ENCODE peak calls at places on chromosomes 3 and 15, in nine cellular contexts. One of them, this sample, is unnamed.

GRCh38 chr15:61605343-61605742 is 376.2 kb upstream of the RORA start:
- DNase-seq in CD8-positive, alpha-beta memory T cell: no peak
- DNase-seq in pancreas: no peak
- DNase-seq in tibial nerve: no peak
- DNase-seq in left lung: no peak
- DNase-seq in H9: no peak
- DNase-seq in body of pancreas: no peak
- DNase-seq in lung: no peak
- DNase-seq in A549: no peak
- DNase-seq in this sample: no peak

GRCh38 chr3:60935709-60936108 is 315.5 kb downstream of the FHIT start:
- DNase-seq in H9: no peak
- DNase-seq in left lung: no peak
- DNase-seq in CD8-positive, alpha-beta memory T cell: no peak
- DNase-seq in A549: no peak
- DNase-seq in body of pancreas: no peak
- DNase-seq in pancreas: no peak
- DNase-seq in tibial nerve: no peak
- DNase-seq in lung: no peak
- DNase-seq in this sample: no peak

GRCh38 chr3:49339593-49339946 is 283 bp downstream of the USP4 start:
- DNase-seq in A549: no peak
- DNase-seq in H9: peak
- DNase-seq in pancreas: no peak
- DNase-seq in lung: peak
- DNase-seq in left lung: peak
- DNase-seq in tibial nerve: no peak
- DNase-seq in CD8-positive, alpha-beta memory T cell: peak
- DNase-seq in body of pancreas: no peak
- DNase-seq in this sample: no peak

GRCh38 chr3:15630646-15631350 is 29.3 kb downstream of the BTD start:
- DNase-seq in body of pancreas: no peak
- DNase-seq in A549: peak
- DNase-seq in CD8-positive, alpha-beta memory T cell: no peak
- DNase-seq in left lung: no peak
- DNase-seq in lung: no peak
- DNase-seq in pancreas: no peak
- DNase-seq in tibial nerve: no peak
- DNase-seq in H9: no peak
- DNase-seq in this sample: peak

GRCh38 chr3:126433496-126434263 is 39.0 kb downstream of the CFAP100 start:
- DNase-seq in body of pancreas: no peak
- DNase-seq in tibial nerve: no peak
- DNase-seq in left lung: peak
- DNase-seq in pancreas: peak
- DNase-seq in A549: no peak
- DNase-seq in CD8-positive, alpha-beta memory T cell: no peak
- DNase-seq in lung: no peak
- DNase-seq in H9: peak
- DNase-seq in this sample: no peak

GRCh38 chr15:79099692-79100091 is 9.1 kb upstream of the RASGRF1 start:
- DNase-seq in pancreas: no peak
- DNase-seq in lung: no peak
- DNase-seq in A549: no peak
- DNase-seq in body of pancreas: no peak
- DNase-seq in left lung: no peak
- DNase-seq in H9: peak
- DNase-seq in CD8-positive, alpha-beta memory T cell: no peak
- DNase-seq in tibial nerve: no peak
- DNase-seq in this sample: no peak

GRCh38 chr3:114154321-114154821 is 24.5 kb downstream of the DRD3 start:
- DNase-seq in CD8-positive, alpha-beta memory T cell: no peak
- DNase-seq in pancreas: no peak
- DNase-seq in tibial nerve: no peak
- DNase-seq in A549: no peak
- DNase-seq in body of pancreas: no peak
- DNase-seq in left lung: no peak
- DNase-seq in lung: no peak
- DNase-seq in H9: peak
- DNase-seq in this sample: no peak

GRCh38 chr15:59867436-59867835 is 136.7 kb upstream of the FOXB1 start:
- DNase-seq in body of pancreas: no peak
- DNase-seq in pancreas: no peak
- DNase-seq in lung: no peak
- DNase-seq in H9: no peak
- DNase-seq in A549: no peak
- DNase-seq in tibial nerve: no peak
- DNase-seq in CD8-positive, alpha-beta memory T cell: no peak
- DNase-seq in left lung: no peak
- DNase-seq in this sample: no peak

GRCh38 chr3:108485146-108485545 is 25.2 kb downstream of the MYH15 start:
- DNase-seq in A549: no peak
- DNase-seq in lung: no peak
- DNase-seq in pancreas: no peak
- DNase-seq in body of pancreas: no peak
- DNase-seq in left lung: no peak
- DNase-seq in CD8-positive, alpha-beta memory T cell: no peak
- DNase-seq in tibial nerve: no peak
- DNase-seq in H9: peak
- DNase-seq in this sample: no peak

GRCh38 chr3:108488631-108489030 is 21.8 kb downstream of the MYH15 start:
- DNase-seq in body of pancreas: no peak
- DNase-seq in left lung: no peak
- DNase-seq in pancreas: no peak
- DNase-seq in lung: no peak
- DNase-seq in CD8-positive, alpha-beta memory T cell: no peak
- DNase-seq in H9: no peak
- DNase-seq in A549: no peak
- DNase-seq in tibial nerve: no peak
- DNase-seq in this sample: peak

GRCh38 chr3:108487439-108487838 is 23.0 kb downstream of the MYH15 start:
- DNase-seq in A549: no peak
- DNase-seq in left lung: no peak
- DNase-seq in H9: no peak
- DNase-seq in pancreas: no peak
- DNase-seq in tibial nerve: no peak
- DNase-seq in body of pancreas: no peak
- DNase-seq in lung: no peak
- DNase-seq in CD8-positive, alpha-beta memory T cell: no peak
- DNase-seq in this sample: no peak

GRCh38 chr3:108486272-108486787 is 24.1 kb downstream of the MYH15 start:
- DNase-seq in CD8-positive, alpha-beta memory T cell: no peak
- DNase-seq in lung: no peak
- DNase-seq in left lung: no peak
- DNase-seq in pancreas: no peak
- DNase-seq in A549: no peak
- DNase-seq in H9: no peak
- DNase-seq in body of pancreas: no peak
- DNase-seq in tibial nerve: no peak
- DNase-seq in this sample: no peak

DNA sequence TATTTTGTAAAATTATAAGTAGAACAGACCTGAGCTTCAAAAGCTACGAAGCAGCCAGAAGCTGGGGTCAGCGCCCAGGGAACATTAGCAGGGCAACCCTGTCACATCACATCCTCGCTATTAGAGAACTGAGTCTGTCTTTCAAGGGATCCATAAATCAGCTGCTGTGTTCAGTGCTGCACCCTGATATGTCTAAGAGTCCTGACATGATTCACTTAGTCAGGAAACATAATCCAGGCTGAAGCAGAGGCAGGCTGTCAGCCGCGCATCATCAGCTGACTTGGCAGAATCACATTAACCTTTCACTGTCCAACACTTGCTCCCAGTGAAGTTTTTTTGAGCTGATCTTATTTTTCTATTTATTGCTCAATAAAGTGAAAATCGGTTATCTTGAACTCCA is 23.5 kb downstream of the MYH15 start:
- DNase-seq in H9: no peak
- DNase-seq in A549: no peak
- DNase-seq in tibial nerve: no peak
- DNase-seq in pancreas: no peak
- DNase-seq in CD8-positive, alpha-beta memory T cell: no peak
- DNase-seq in left lung: no peak
- DNase-seq in lung: no peak
- DNase-seq in body of pancreas: no peak
- DNase-seq in this sample: peak
- H3K27ac ChIP-seq in H9: no peak
- H3K27ac ChIP-seq in A549: no peak
- H3K27ac ChIP-seq in tibial nerve: no peak
- H3K27ac ChIP-seq in pancreas: no peak
- H3K27ac ChIP-seq in CD8-positive, alpha-beta memory T cell: no peak
- H3K27ac ChIP-seq in left lung: no peak
- H3K27ac ChIP-seq in lung: no peak
- H3K27ac ChIP-seq in body of pancreas: no peak
- H3K27ac ChIP-seq in this sample: no peak

DNA sequence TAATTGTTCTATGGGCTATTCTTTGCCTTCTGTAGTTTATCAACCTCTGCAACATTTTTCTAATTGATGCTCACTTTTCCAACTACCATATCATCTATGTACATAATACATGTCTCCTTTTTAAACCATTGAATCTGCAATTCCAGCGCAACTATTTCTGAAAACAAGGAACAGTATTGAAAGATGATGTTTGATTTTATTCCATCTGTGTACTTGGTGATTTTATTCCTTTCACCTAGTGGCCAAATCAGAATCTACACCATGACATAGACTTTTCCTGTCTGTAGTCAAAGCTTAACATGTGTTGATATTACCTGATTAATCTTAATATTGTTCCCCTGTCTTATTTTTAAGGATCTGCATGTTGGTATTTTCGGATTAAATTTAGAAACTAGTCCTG is 13.0 kb downstream of the NKTR start:
- DNase-seq in A549: no peak
- DNase-seq in left lung: no peak
- DNase-seq in tibial nerve: no peak
- DNase-seq in body of pancreas: no peak
- DNase-seq in H9: no peak
- DNase-seq in lung: no peak
- DNase-seq in pancreas: no peak
- DNase-seq in CD8-positive, alpha-beta memory T cell: no peak
- DNase-seq in this sample: peak
- H3K27ac ChIP-seq in A549: no peak
- H3K27ac ChIP-seq in left lung: no peak
- H3K27ac ChIP-seq in tibial nerve: no peak
- H3K27ac ChIP-seq in body of pancreas: no peak
- H3K27ac ChIP-seq in H9: no peak
- H3K27ac ChIP-seq in lung: peak
- H3K27ac ChIP-seq in pancreas: no peak
- H3K27ac ChIP-seq in CD8-positive, alpha-beta memory T cell: no peak
- H3K27ac ChIP-seq in this sample: no peak

DNA sequence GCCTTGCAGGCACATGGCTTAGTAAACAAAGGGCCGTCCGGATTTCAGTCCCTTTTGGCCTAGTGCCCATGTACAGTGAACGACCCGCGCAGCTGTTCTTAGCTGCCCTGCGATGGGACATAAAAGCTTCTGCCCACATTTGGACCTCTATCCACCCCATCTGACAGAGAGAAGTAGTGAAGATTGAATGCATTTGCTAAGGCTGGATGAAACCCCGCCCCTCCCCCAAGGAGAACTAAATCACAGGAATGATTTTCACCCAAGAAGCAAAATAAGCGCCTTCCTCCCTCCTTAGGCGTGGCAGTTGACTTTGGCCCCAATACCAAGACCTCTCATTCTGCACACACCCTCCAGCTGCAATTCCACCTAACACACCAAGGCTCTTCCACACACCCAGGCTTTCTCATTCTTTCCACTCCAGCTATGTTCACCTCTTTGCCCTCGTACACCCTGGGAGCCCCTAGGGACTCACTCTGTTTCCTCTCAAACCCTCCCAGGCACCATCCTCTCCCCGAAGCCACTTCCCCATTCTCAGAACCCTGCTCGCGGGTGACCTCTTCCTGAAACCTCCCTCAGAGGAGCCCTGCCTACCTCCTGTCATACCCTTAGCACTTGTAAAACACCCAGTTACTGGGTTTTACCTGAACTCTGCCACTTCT is 14.1 kb upstream of the HRH1 start:
- DNase-seq in pancreas: no peak
- DNase-seq in left lung: peak
- DNase-seq in body of pancreas: no peak
- DNase-seq in lung: peak
- DNase-seq in H9: no peak
- DNase-seq in CD8-positive, alpha-beta memory T cell: no peak
- DNase-seq in A549: no peak
- DNase-seq in tibial nerve: peak
- DNase-seq in this sample: no peak
- H3K27ac ChIP-seq in pancreas: no peak
- H3K27ac ChIP-seq in left lung: peak
- H3K27ac ChIP-seq in body of pancreas: no peak
- H3K27ac ChIP-seq in lung: no peak
- H3K27ac ChIP-seq in H9: no peak
- H3K27ac ChIP-seq in CD8-positive, alpha-beta memory T cell: no peak
- H3K27ac ChIP-seq in A549: peak
- H3K27ac ChIP-seq in tibial nerve: no peak
- H3K27ac ChIP-seq in this sample: no peak

GRCh38 chr15:64191971-64192830 is 29.4 kb upstream of the PPIB start:
- DNase-seq in left lung: no peak
- DNase-seq in body of pancreas: no peak
- DNase-seq in H9: no peak
- DNase-seq in CD8-positive, alpha-beta memory T cell: no peak
- DNase-seq in pancreas: no peak
- DNase-seq in A549: no peak
- DNase-seq in tibial nerve: no peak
- DNase-seq in lung: no peak
- DNase-seq in this sample: no peak
- H3K27ac ChIP-seq in left lung: no peak
- H3K27ac ChIP-seq in body of pancreas: no peak
- H3K27ac ChIP-seq in H9: no peak
- H3K27ac ChIP-seq in CD8-positive, alpha-beta memory T cell: no peak
- H3K27ac ChIP-seq in pancreas: no peak
- H3K27ac ChIP-seq in A549: no peak
- H3K27ac ChIP-seq in tibial nerve: no peak
- H3K27ac ChIP-seq in lung: no peak
- H3K27ac ChIP-seq in this sample: no peak

DNA sequence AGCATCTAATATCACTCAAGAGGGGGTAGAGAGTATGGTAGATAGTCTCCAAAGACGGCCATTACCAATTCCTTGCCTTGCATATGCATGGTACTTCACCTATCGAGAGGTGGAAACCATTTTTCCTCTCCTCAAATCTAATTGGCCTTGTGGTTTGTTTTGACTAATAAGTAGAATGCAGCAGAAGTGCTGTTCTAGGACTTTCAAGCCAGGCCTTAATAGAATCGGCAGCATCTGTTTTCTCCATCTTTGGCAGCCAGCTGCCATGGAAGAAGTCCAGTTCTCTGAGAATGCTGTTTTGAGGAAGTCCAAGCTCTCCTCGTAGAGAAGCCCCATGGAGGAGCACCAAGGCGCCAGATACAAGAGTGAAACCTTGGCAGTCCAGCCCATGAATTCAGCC is 59.1 kb upstream of the RASGRP1 start:
- DNase-seq in H9: no peak
- DNase-seq in body of pancreas: no peak
- DNase-seq in left lung: no peak
- DNase-seq in tibial nerve: no peak
- DNase-seq in A549: no peak
- DNase-seq in lung: no peak
- DNase-seq in pancreas: no peak
- DNase-seq in CD8-positive, alpha-beta memory T cell: no peak
- DNase-seq in this sample: no peak
- H3K27ac ChIP-seq in H9: no peak
- H3K27ac ChIP-seq in body of pancreas: no peak
- H3K27ac ChIP-seq in left lung: peak
- H3K27ac ChIP-seq in tibial nerve: no peak
- H3K27ac ChIP-seq in A549: no peak
- H3K27ac ChIP-seq in lung: no peak
- H3K27ac ChIP-seq in pancreas: no peak
- H3K27ac ChIP-seq in CD8-positive, alpha-beta memory T cell: no peak
- H3K27ac ChIP-seq in this sample: no peak

This sample was measured in endothelial cell of umbilical vein.